ENCODE peak calls at places on chromosomes 2 and 18, in nine cellular contexts. One of them, this sample, is unnamed.

GRCh38 chr18:8080092-8080491 is 513.0 kb downstream of the PTPRM start:
- DNase-seq in mesothelial cell of epicardium: no peak
- DNase-seq in HT1080: no peak
- DNase-seq in activated T-cell treated with anti-CD3 and anti-CD28 coated beads for 1 hour: no peak
- DNase-seq in astrocyte of the hippocampus: no peak
- DNase-seq in NCI-H345: no peak
- DNase-seq in NCI-H510A treated with DMSO at 0.1 percent for 48 hours: no peak
- DNase-seq in Right ventricle myocardium inferior: no peak
- DNase-seq in CD4-positive, alpha-beta memory T cell: no peak
- DNase-seq in this sample: no peak

GRCh38 chr18:76384861-76385680 is 110.0 kb downstream of the ZNF516 start:
- DNase-seq in mesothelial cell of epicardium: no peak
- DNase-seq in HT1080: no peak
- DNase-seq in activated T-cell treated with anti-CD3 and anti-CD28 coated beads for 1 hour: no peak
- DNase-seq in astrocyte of the hippocampus: no peak
- DNase-seq in NCI-H345: no peak
- DNase-seq in NCI-H510A treated with DMSO at 0.1 percent for 48 hours: no peak
- DNase-seq in Right ventricle myocardium inferior: no peak
- DNase-seq in CD4-positive, alpha-beta memory T cell: no peak
- DNase-seq in this sample: no peak

GRCh38 chr2:54103454-54104314 is 11.7 kb upstream of the ACYP2 start:
- DNase-seq in mesothelial cell of epicardium: no peak
- DNase-seq in HT1080: peak; percentile 87
- DNase-seq in activated T-cell treated with anti-CD3 and anti-CD28 coated beads for 1 hour: no peak
- DNase-seq in astrocyte of the hippocampus: peak; percentile 54
- DNase-seq in NCI-H345: no peak
- DNase-seq in NCI-H510A treated with DMSO at 0.1 percent for 48 hours: peak; percentile 18
- DNase-seq in Right ventricle myocardium inferior: no peak
- DNase-seq in CD4-positive, alpha-beta memory T cell: peak; percentile 30
- DNase-seq in this sample: no peak

GRCh38 chr2:61423714-61424113 is 47.2 kb downstream of the USP34 start:
- DNase-seq in mesothelial cell of epicardium: no peak
- DNase-seq in HT1080: no peak
- DNase-seq in activated T-cell treated with anti-CD3 and anti-CD28 coated beads for 1 hour: no peak
- DNase-seq in astrocyte of the hippocampus: no peak
- DNase-seq in NCI-H345: no peak
- DNase-seq in NCI-H510A treated with DMSO at 0.1 percent for 48 hours: no peak
- DNase-seq in Right ventricle myocardium inferior: no peak
- DNase-seq in CD4-positive, alpha-beta memory T cell: no peak
- DNase-seq in this sample: no peak

GRCh38 chr2:172900871-172901270 is 165.2 kb downstream of the RAPGEF4 start:
- DNase-seq in mesothelial cell of epicardium: no peak
- DNase-seq in HT1080: no peak
- DNase-seq in activated T-cell treated with anti-CD3 and anti-CD28 coated beads for 1 hour: no peak
- DNase-seq in astrocyte of the hippocampus: no peak
- DNase-seq in NCI-H345: no peak
- DNase-seq in NCI-H510A treated with DMSO at 0.1 percent for 48 hours: no peak
- DNase-seq in Right ventricle myocardium inferior: no peak
- DNase-seq in CD4-positive, alpha-beta memory T cell: no peak
- DNase-seq in this sample: no peak

GRCh38 chr18:1659190-1659589 is 754.5 kb downstream of the ADCYAP1 start:
- DNase-seq in mesothelial cell of epicardium: no peak
- DNase-seq in HT1080: no peak
- DNase-seq in activated T-cell treated with anti-CD3 and anti-CD28 coated beads for 1 hour: no peak
- DNase-seq in astrocyte of the hippocampus: no peak
- DNase-seq in NCI-H345: peak; percentile 68
- DNase-seq in NCI-H510A treated with DMSO at 0.1 percent for 48 hours: peak; percentile 90
- DNase-seq in Right ventricle myocardium inferior: no peak
- DNase-seq in CD4-positive, alpha-beta memory T cell: no peak
- DNase-seq in this sample: no peak

GRCh38 chr2:152613235-152613634 is 104.0 kb downstream of the PRPF40A start:
- DNase-seq in mesothelial cell of epicardium: no peak
- DNase-seq in HT1080: no peak
- DNase-seq in activated T-cell treated with anti-CD3 and anti-CD28 coated beads for 1 hour: no peak
- DNase-seq in astrocyte of the hippocampus: no peak
- DNase-seq in NCI-H345: no peak
- DNase-seq in NCI-H510A treated with DMSO at 0.1 percent for 48 hours: no peak
- DNase-seq in Right ventricle myocardium inferior: no peak
- DNase-seq in CD4-positive, alpha-beta memory T cell: no peak
- DNase-seq in this sample: no peak

GRCh38 chr18:3799515-3799914 is 349.5 kb downstream of the TGIF1 start:
- DNase-seq in mesothelial cell of epicardium: no peak
- DNase-seq in HT1080: no peak
- DNase-seq in activated T-cell treated with anti-CD3 and anti-CD28 coated beads for 1 hour: no peak
- DNase-seq in astrocyte of the hippocampus: no peak
- DNase-seq in NCI-H345: peak; percentile 15
- DNase-seq in NCI-H510A treated with DMSO at 0.1 percent for 48 hours: peak; percentile 65
- DNase-seq in Right ventricle myocardium inferior: no peak
- DNase-seq in CD4-positive, alpha-beta memory T cell: no peak
- DNase-seq in this sample: no peak

GRCh38 chr18:6256521-6256920 is 158.2 kb downstream of the L3MBTL4 start:
- DNase-seq in mesothelial cell of epicardium: no peak
- DNase-seq in HT1080: no peak
- DNase-seq in activated T-cell treated with anti-CD3 and anti-CD28 coated beads for 1 hour: no peak
- DNase-seq in astrocyte of the hippocampus: no peak
- DNase-seq in NCI-H345: no peak
- DNase-seq in NCI-H510A treated with DMSO at 0.1 percent for 48 hours: no peak
- DNase-seq in Right ventricle myocardium inferior: no peak
- DNase-seq in CD4-positive, alpha-beta memory T cell: no peak
- DNase-seq in this sample: no peak

GRCh38 chr2:170222298-170222697 is 44.4 kb downstream of the MYO3B start:
- DNase-seq in mesothelial cell of epicardium: no peak
- DNase-seq in HT1080: no peak
- DNase-seq in activated T-cell treated with anti-CD3 and anti-CD28 coated beads for 1 hour: no peak
- DNase-seq in astrocyte of the hippocampus: peak; percentile 17
- DNase-seq in NCI-H345: no peak
- DNase-seq in NCI-H510A treated with DMSO at 0.1 percent for 48 hours: peak; percentile 83
- DNase-seq in Right ventricle myocardium inferior: no peak
- DNase-seq in CD4-positive, alpha-beta memory T cell: no peak
- DNase-seq in this sample: no peak

GRCh38 chr2:125224830-125225229 is 1199.7 kb downstream of the CNTNAP5 start:
- DNase-seq in mesothelial cell of epicardium: no peak
- DNase-seq in HT1080: peak; percentile 23
- DNase-seq in activated T-cell treated with anti-CD3 and anti-CD28 coated beads for 1 hour: no peak
- DNase-seq in astrocyte of the hippocampus: no peak
- DNase-seq in NCI-H345: no peak
- DNase-seq in NCI-H510A treated with DMSO at 0.1 percent for 48 hours: no peak
- DNase-seq in Right ventricle myocardium inferior: no peak
- DNase-seq in CD4-positive, alpha-beta memory T cell: no peak
- DNase-seq in this sample: no peak

GRCh38 chr18:63198868-63199742 is 120.5 kb downstream of the BCL2 start:
- DNase-seq in mesothelial cell of epicardium: no peak
- DNase-seq in HT1080: no peak
- DNase-seq in activated T-cell treated with anti-CD3 and anti-CD28 coated beads for 1 hour: no peak
- DNase-seq in astrocyte of the hippocampus: no peak
- DNase-seq in NCI-H345: no peak
- DNase-seq in NCI-H510A treated with DMSO at 0.1 percent for 48 hours: no peak
- DNase-seq in Right ventricle myocardium inferior: no peak
- DNase-seq in CD4-positive, alpha-beta memory T cell: no peak
- DNase-seq in this sample: no peak

GRCh38 chr18:31510319-31510718 is 12.3 kb downstream of the DSG2 start:
- DNase-seq in mesothelial cell of epicardium: no peak
- DNase-seq in HT1080: peak; percentile 86
- DNase-seq in activated T-cell treated with anti-CD3 and anti-CD28 coated beads for 1 hour: no peak
- DNase-seq in astrocyte of the hippocampus: no peak
- DNase-seq in NCI-H345: no peak
- DNase-seq in NCI-H510A treated with DMSO at 0.1 percent for 48 hours: no peak
- DNase-seq in Right ventricle myocardium inferior: no peak
- DNase-seq in CD4-positive, alpha-beta memory T cell: no peak
- DNase-seq in this sample: no peak

GRCh38 chr2:158205215-158205614 is 103.5 kb downstream of the UPP2 start:
- DNase-seq in mesothelial cell of epicardium: no peak
- DNase-seq in HT1080: no peak
- DNase-seq in activated T-cell treated with anti-CD3 and anti-CD28 coated beads for 1 hour: no peak
- DNase-seq in astrocyte of the hippocampus: no peak
- DNase-seq in NCI-H345: peak; percentile 51
- DNase-seq in NCI-H510A treated with DMSO at 0.1 percent for 48 hours: peak; percentile 56
- DNase-seq in Right ventricle myocardium inferior: no peak
- DNase-seq in CD4-positive, alpha-beta memory T cell: no peak
- DNase-seq in this sample: no peak

GRCh38 chr2:234444242-234444641 is 52.6 kb downstream of the ARL4C start:
- DNase-seq in mesothelial cell of epicardium: no peak
- DNase-seq in HT1080: no peak
- DNase-seq in activated T-cell treated with anti-CD3 and anti-CD28 coated beads for 1 hour: no peak
- DNase-seq in astrocyte of the hippocampus: no peak
- DNase-seq in NCI-H345: no peak
- DNase-seq in NCI-H510A treated with DMSO at 0.1 percent for 48 hours: no peak
- DNase-seq in Right ventricle myocardium inferior: no peak
- DNase-seq in CD4-positive, alpha-beta memory T cell: no peak
- DNase-seq in this sample: no peak

GRCh38 chr2:232588680-232589585 is 38.4 kb downstream of the EIF4E2 start:
- DNase-seq in mesothelial cell of epicardium: no peak
- DNase-seq in HT1080: peak; percentile 67
- DNase-seq in activated T-cell treated with anti-CD3 and anti-CD28 coated beads for 1 hour: no peak
- DNase-seq in astrocyte of the hippocampus: peak; percentile 89
- DNase-seq in NCI-H345: no peak
- DNase-seq in NCI-H510A treated with DMSO at 0.1 percent for 48 hours: no peak
- DNase-seq in Right ventricle myocardium inferior: no peak
- DNase-seq in CD4-positive, alpha-beta memory T cell: no peak
- DNase-seq in this sample: no peak

GRCh38 chr2:54632733-54633692 is 90.4 kb upstream of the EML6 start:
- DNase-seq in mesothelial cell of epicardium: no peak
- DNase-seq in HT1080: peak; percentile 58
- DNase-seq in activated T-cell treated with anti-CD3 and anti-CD28 coated beads for 1 hour: no peak
- DNase-seq in astrocyte of the hippocampus: peak; percentile 57
- DNase-seq in NCI-H345: no peak
- DNase-seq in NCI-H510A treated with DMSO at 0.1 percent for 48 hours: no peak
- DNase-seq in Right ventricle myocardium inferior: no peak
- DNase-seq in CD4-positive, alpha-beta memory T cell: no peak
- DNase-seq in this sample: no peak

GRCh38 chr2:66596229-66596628 is 161.3 kb downstream of the MEIS1 start:
- DNase-seq in mesothelial cell of epicardium: no peak
- DNase-seq in HT1080: peak; percentile 72
- DNase-seq in activated T-cell treated with anti-CD3 and anti-CD28 coated beads for 1 hour: no peak
- DNase-seq in astrocyte of the hippocampus: no peak
- DNase-seq in NCI-H345: no peak
- DNase-seq in NCI-H510A treated with DMSO at 0.1 percent for 48 hours: no peak
- DNase-seq in Right ventricle myocardium inferior: no peak
- DNase-seq in CD4-positive, alpha-beta memory T cell: no peak
- DNase-seq in this sample: no peak

GRCh38 chr2:121771976-121772742 is 16.7 kb downstream of the TSN start:
- DNase-seq in mesothelial cell of epicardium: no peak
- DNase-seq in HT1080: no peak
- DNase-seq in activated T-cell treated with anti-CD3 and anti-CD28 coated beads for 1 hour: no peak
- DNase-seq in astrocyte of the hippocampus: no peak
- DNase-seq in NCI-H345: no peak
- DNase-seq in NCI-H510A treated with DMSO at 0.1 percent for 48 hours: peak; percentile 37
- DNase-seq in Right ventricle myocardium inferior: no peak
- DNase-seq in CD4-positive, alpha-beta memory T cell: no peak
- DNase-seq in this sample: no peak

GRCh38 chr2:161208527-161209139 is 48.4 kb downstream of the TANK start:
- DNase-seq in mesothelial cell of epicardium: no peak
- DNase-seq in HT1080: peak; percentile 90
- DNase-seq in activated T-cell treated with anti-CD3 and anti-CD28 coated beads for 1 hour: no peak
- DNase-seq in astrocyte of the hippocampus: peak; percentile 42
- DNase-seq in NCI-H345: no peak
- DNase-seq in NCI-H510A treated with DMSO at 0.1 percent for 48 hours: no peak
- DNase-seq in Right ventricle myocardium inferior: no peak
- DNase-seq in CD4-positive, alpha-beta memory T cell: no peak
- DNase-seq in this sample: no peak

GRCh38 chr2:63903003-63903402 is 61.3 kb downstream of the UGP2 start:
- DNase-seq in mesothelial cell of epicardium: no peak
- DNase-seq in HT1080: no peak
- DNase-seq in activated T-cell treated with anti-CD3 and anti-CD28 coated beads for 1 hour: no peak
- DNase-seq in astrocyte of the hippocampus: peak; percentile 19
- DNase-seq in NCI-H345: no peak
- DNase-seq in NCI-H510A treated with DMSO at 0.1 percent for 48 hours: no peak
- DNase-seq in Right ventricle myocardium inferior: no peak
- DNase-seq in CD4-positive, alpha-beta memory T cell: no peak
- DNase-seq in this sample: no peak

GRCh38 chr2:47720036-47720435 is 62.9 kb upstream of the MSH6 start:
- DNase-seq in mesothelial cell of epicardium: no peak
- DNase-seq in HT1080: no peak
- DNase-seq in activated T-cell treated with anti-CD3 and anti-CD28 coated beads for 1 hour: no peak
- DNase-seq in astrocyte of the hippocampus: no peak
- DNase-seq in NCI-H345: no peak
- DNase-seq in NCI-H510A treated with DMSO at 0.1 percent for 48 hours: no peak
- DNase-seq in Right ventricle myocardium inferior: no peak
- DNase-seq in CD4-positive, alpha-beta memory T cell: no peak
- DNase-seq in this sample: no peak

GRCh38 chr2:168700615-168701245 is 101.7 kb upstream of the NOSTRIN start:
- DNase-seq in mesothelial cell of epicardium: no peak
- DNase-seq in HT1080: no peak
- DNase-seq in activated T-cell treated with anti-CD3 and anti-CD28 coated beads for 1 hour: no peak
- DNase-seq in astrocyte of the hippocampus: peak; percentile 36
- DNase-seq in NCI-H345: no peak
- DNase-seq in NCI-H510A treated with DMSO at 0.1 percent for 48 hours: no peak
- DNase-seq in Right ventricle myocardium inferior: no peak
- DNase-seq in CD4-positive, alpha-beta memory T cell: no peak
- DNase-seq in this sample: no peak